ENCODE peak calls at places on chromosomes 13 and 19, in four cellular contexts. D is NT2/D1, V is HEK293T, C is H1. E is an unnamed sample.

GRCh38 chr13:80889829-80890228 is 548.9 kb upstream of the SPRY2 start:
- DNase-seq in D (no peak), V (no peak), C (no peak), E (no peak)

GRCh38 chr19:18225355-18225701 is 910 bp downstream of the PDE4C start:
- DNase-seq in D (no peak), V (no peak), C (no peak), E (no peak)

GRCh38 chr19:2476451-2477140 is 669 bp downstream of the GADD45B start:
- DNase-seq in D (no peak), V (peak; percentile 38), C (peak; percentile 74), E (no peak)

GRCh38 chr19:54023191-54023590 is 31.8 kb downstream of the CACNG6 start:
- DNase-seq in D (no peak), V (no peak), C (no peak), E (no peak)

GRCh38 chr13:106187501-106187900 is 348.0 kb downstream of the EFNB2 start:
- DNase-seq in D (no peak), V (no peak), C (no peak), E (no peak)

GRCh38 chr13:111278258-111278657 is 42.2 kb upstream of the TEX29 start:
- DNase-seq in D (no peak), V (no peak), C (no peak), E (no peak)

GRCh38 chr13:73722120-73722519 is 412.1 kb downstream of the KLF12 start:
- DNase-seq in D (peak; percentile 46), V (no peak), C (no peak), E (peak; percentile 39)

GRCh38 chr19:1736280-1736679 is 17.0 kb upstream of the ONECUT3 start:
- DNase-seq in D (no peak), V (no peak), C (no peak), E (no peak)

GRCh38 chr19:4553092-4553695 is 6.3 kb downstream of the SEMA6B start:
- DNase-seq in D (no peak), V (no peak), C (no peak), E (no peak)

GRCh38 chr13:31964168-31964567 is 67.4 kb upstream of the FRY start:
- DNase-seq in D (no peak), V (no peak), C (no peak), E (no peak)

GRCh38 chr13:51453959-51454703 is 1.3 kb upstream of the INTS6 start:
- DNase-seq in D (no peak), V (peak; percentile 7), C (no peak), E (no peak)

GRCh38 chr19:13937479-13938360 is 497 bp downstream of the PODNL1 start:
- DNase-seq in D (no peak), V (no peak), C (no peak), E (no peak)

GRCh38 chr19:39677931-39678889 is 22.5 kb downstream of the LGALS16 start:
- DNase-seq in D (no peak), V (no peak), C (no peak), E (no peak)

GRCh38 chr13:80235559-80236296 is 105.2 kb downstream of the SPRY2 start:
- DNase-seq in D (no peak), V (peak; percentile 43), C (no peak), E (no peak)

GRCh38 chr13:47853236-47853635 is 147.8 kb downstream of the SUCLA2 start:
- DNase-seq in D (no peak), V (no peak), C (no peak), E (no peak)

GRCh38 chr19:48137411-48137810 is 26.8 kb upstream of the PLA2G4C start:
- DNase-seq in D (no peak), V (no peak), C (no peak), E (no peak)

GRCh38 chr19:15188851-15189250 is 11.9 kb downstream of the NOTCH3 start:
- DNase-seq in D (no peak), V (no peak), C (no peak), E (no peak)

GRCh38 chr13:87498681-87499080 is 172.5 kb upstream of the SLITRK5 start:
- DNase-seq in D (no peak), V (peak; percentile 46), C (no peak), E (no peak)

GRCh38 chr19:1867359-1867724 is 4.0 kb upstream of the KLF16 start:
- DNase-seq in D (no peak), V (no peak), C (no peak), E (no peak)

GRCh38 chr19:3980353-3981251 is 4.7 kb downstream of the EEF2 start:
- DNase-seq in D (no peak), V (no peak), C (no peak), E (no peak)

GRCh38 chr19:19372656-19373416 is 32.6 kb upstream of the GATAD2A start:
- DNase-seq in D (no peak), V (no peak), C (no peak), E (no peak)
- TF ChIP-seq SUZ12 in D (no peak), V (no peak), C (no peak), E (no peak)

GRCh38 chr19:5827891-5828660 is 11.4 kb downstream of the FUT6 start:
- DNase-seq in D (peak; percentile 89), V (peak; percentile 98), C (peak; percentile 97), E (peak; percentile 38)
- TF ChIP-seq SUZ12 in D (no peak), V (no peak), C (no peak), E (no peak)

GRCh38 chr13:99361197-99361596 is 54.0 kb upstream of the GPR183 start:
- DNase-seq in D (no peak), V (no peak), C (no peak), E (no peak)
- TF ChIP-seq SUZ12 in D (no peak), V (no peak), C (no peak), E (no peak)

GRCh38 chr13:61563645-61564044 is 148.0 kb upstream of the PCDH20 start:
- DNase-seq in D (no peak), V (no peak), C (no peak), E (no peak)
- TF ChIP-seq SUZ12 in D (no peak), V (no peak), C (no peak), E (no peak)

GRCh38 chr19:27795369-27795768 is 1417.6 kb downstream of the UQCRFS1 start:
- DNase-seq in D (no peak), V (no peak), C (no peak), E (no peak)

GRCh38 chr19:27794444-27795042 is 1418.4 kb downstream of the UQCRFS1 start:
- DNase-seq in D (no peak), V (no peak), C (peak; percentile 61), E (no peak)

GRCh38 chr19:27793644-27794443 is 1419.1 kb downstream of the UQCRFS1 start:
- DNase-seq in D (peak; percentile 92), V (peak; percentile 75), C (peak; percentile 88), E (peak; percentile 71)

GRCh38 chr19:27792576-27793127 is 1420.3 kb downstream of the UQCRFS1 start:
- DNase-seq in D (no peak), V (no peak), C (no peak), E (no peak)

DNA sequence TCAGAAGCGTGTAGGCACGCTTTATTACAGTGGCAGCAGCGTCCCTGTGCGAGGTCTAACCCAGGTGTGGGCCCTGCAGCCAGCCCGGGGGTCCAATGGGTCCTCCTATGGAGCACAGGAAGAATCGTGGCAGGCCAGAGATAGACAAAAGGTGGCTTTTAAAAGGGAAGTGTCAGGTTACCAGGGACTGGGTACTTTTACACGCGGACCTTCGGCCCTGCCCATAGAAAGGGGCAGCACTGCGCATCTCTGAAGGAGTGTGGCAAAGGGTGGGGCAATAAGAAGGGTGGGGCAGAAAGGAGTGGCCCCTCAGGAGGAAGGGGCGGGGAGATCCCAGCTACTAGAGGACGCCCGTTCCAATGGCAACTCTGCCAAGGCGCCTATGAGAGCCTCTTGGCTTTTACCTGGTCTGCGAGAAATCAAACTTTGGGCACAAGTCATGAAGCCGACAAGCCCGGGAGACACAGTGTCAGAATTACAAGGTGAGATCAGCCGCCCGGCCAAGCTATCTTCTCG is 1419.8 kb downstream of the UQCRFS1 start:
- DNase-seq in D (peak; percentile 86), V (peak; percentile 57), C (peak; percentile 83), E (peak; percentile 61)
- TF ChIP-seq SUZ12 in D (no peak), V (no peak), C (no peak), E (no peak)

DNA sequence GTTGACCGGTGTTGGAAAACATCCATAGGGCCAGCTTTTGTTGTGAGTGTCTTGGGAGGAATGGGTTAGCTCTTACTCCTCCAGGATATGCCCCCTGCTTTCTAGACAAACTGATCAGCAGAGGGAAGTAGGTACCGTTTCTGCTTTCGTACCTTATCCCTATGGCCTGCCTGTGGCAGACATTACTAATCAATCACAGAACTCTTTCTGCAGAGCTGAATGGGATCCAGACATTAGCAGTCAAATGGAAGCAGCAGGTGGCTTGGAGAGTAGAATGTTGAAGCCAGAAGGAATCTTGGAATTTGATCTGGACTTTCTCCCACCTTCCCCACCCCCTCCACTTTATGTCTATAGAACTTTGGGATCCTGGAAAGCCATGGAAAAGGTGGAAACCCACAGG is 17.1 kb downstream of the NWD1 start:
- DNase-seq in D (peak; percentile 18), V (no peak), C (no peak), E (no peak)
- TF ChIP-seq SUZ12 in D (no peak), V (no peak), C (no peak), E (no peak)

GRCh38 chr13:91292630-91293221 is 54.8 kb upstream of the MIR17HG start:
- DNase-seq in D (no peak), V (no peak), C (no peak), E (no peak)

GRCh38 chr13:91291078-91291477 is 56.4 kb upstream of the MIR17HG start:
- DNase-seq in D (no peak), V (no peak), C (no peak), E (no peak)

GRCh38 chr13:91297503-91297902 is 50.0 kb upstream of the MIR17HG start:
- DNase-seq in D (no peak), V (no peak), C (no peak), E (no peak)

GRCh38 chr13:91298060-91298459 is 49.4 kb upstream of the MIR17HG start:
- DNase-seq in D (no peak), V (no peak), C (no peak), E (no peak)

DNA sequence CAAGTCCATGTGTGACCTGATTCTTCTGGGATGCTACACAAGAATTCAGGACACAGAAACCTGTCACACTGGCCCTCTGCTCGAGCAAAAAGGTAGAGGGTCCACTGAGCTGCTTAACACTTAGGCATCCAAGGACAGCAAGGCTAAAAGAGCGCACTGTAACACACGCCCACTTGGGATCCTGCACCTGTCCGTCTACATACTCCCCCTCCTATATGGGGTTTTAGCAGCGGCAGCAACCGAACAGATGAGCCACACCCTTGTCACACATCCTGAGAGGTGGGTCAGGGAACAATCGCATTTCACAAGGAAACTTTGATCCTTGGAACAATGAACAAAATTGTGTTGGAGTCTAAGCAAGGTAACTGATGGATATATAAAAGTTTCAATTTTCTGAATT is 51.5 kb upstream of the MIR17HG start:
- DNase-seq in D (no peak), V (no peak), C (no peak), E (no peak)
- TF ChIP-seq SUZ12 in D (no peak), V (no peak), C (no peak), E (no peak)

E was measured in GM12878.